ENCODE peak calls at places on chromosomes 6 and 20, in five cellular contexts. N is stomach, H is ovary, B is esophagus muscularis mucosa, O is A549. S is an unnamed sample.

GRCh38 chr6:37875561-37876309 is 56.2 kb downstream of the ZFAND3 start:
- DNase-seq in N (no peak), H (no peak), B (no peak), O (no peak), S (no peak)

GRCh38 chr20:63751471-63752271 is 12.1 kb downstream of the SLC2A4RG start:
- DNase-seq in N (no peak), H (peak; percentile 28), B (no peak), O (no peak), S (no peak)

GRCh38 chr6:138157986-138158638 is 3.6 kb upstream of the ARFGEF3 start:
- DNase-seq in N (no peak), H (no peak), B (no peak), O (no peak), S (no peak)

GRCh38 chr6:74931567-74931966 is 274.3 kb downstream of the COL12A1 start:
- DNase-seq in N (no peak), H (no peak), B (no peak), O (no peak), S (no peak)

GRCh38 chr6:69696273-69696672 is 100.5 kb downstream of the LMBRD1 start:
- DNase-seq in N (no peak), H (no peak), B (no peak), O (no peak), S (no peak)

GRCh38 chr6:113306552-113307145 is 550.5 kb upstream of the MARCKS start:
- DNase-seq in N (peak; percentile 87), H (peak; percentile 21), B (peak; percentile 93), O (peak; percentile 0), S (no peak)

GRCh38 chr6:154127638-154128037 is 88.6 kb downstream of the OPRM1 start:
- DNase-seq in N (no peak), H (no peak), B (no peak), O (no peak), S (no peak)

GRCh38 chr6:114169763-114170162 is 173.1 kb downstream of the HS3ST5 start:
- DNase-seq in N (no peak), H (no peak), B (no peak), O (no peak), S (no peak)

GRCh38 chr6:102813489-102814275 is 1420.2 kb downstream of the GRIK2 start:
- DNase-seq in N (no peak), H (no peak), B (no peak), O (no peak), S (no peak)

GRCh38 chr20:56245761-56246160 is 2.8 kb upstream of the MC3R start:
- DNase-seq in N (no peak), H (no peak), B (no peak), O (no peak), S (no peak)

GRCh38 chr20:51768759-51769517 is 748 bp upstream of the ATP9A start:
- DNase-seq in N (no peak), H (peak; percentile 34), B (no peak), O (no peak), S (no peak)
- H3K4me3 ChIP-seq in N (no peak overlapping the region), H (no peak overlapping the region), B (peak overlapping the region; percentile 94), O (peak overlapping the region; percentile 89), S (peak overlapping the region; percentile 19)

GRCh38 chr6:28078836-28079235 is 1.5 kb upstream of the ZNF165 start:
- DNase-seq in N (no peak), H (no peak), B (no peak), O (no peak), S (no peak)

GRCh38 chr6:28078050-28078449 is 2.3 kb upstream of the ZNF165 start:
- DNase-seq in N (no peak), H (no peak), B (no peak), O (no peak), S (no peak)

GRCh38 chr6:28082939-28083338 is 2.6 kb downstream of the ZNF165 start:
- DNase-seq in N (no peak), H (no peak), B (no peak), O (no peak), S (no peak)

GRCh38 chr6:28081486-28081751 is 1.1 kb downstream of the ZNF165 start:
- DNase-seq in N (no peak), H (no peak), B (no peak), O (no peak), S (no peak)

DNA sequence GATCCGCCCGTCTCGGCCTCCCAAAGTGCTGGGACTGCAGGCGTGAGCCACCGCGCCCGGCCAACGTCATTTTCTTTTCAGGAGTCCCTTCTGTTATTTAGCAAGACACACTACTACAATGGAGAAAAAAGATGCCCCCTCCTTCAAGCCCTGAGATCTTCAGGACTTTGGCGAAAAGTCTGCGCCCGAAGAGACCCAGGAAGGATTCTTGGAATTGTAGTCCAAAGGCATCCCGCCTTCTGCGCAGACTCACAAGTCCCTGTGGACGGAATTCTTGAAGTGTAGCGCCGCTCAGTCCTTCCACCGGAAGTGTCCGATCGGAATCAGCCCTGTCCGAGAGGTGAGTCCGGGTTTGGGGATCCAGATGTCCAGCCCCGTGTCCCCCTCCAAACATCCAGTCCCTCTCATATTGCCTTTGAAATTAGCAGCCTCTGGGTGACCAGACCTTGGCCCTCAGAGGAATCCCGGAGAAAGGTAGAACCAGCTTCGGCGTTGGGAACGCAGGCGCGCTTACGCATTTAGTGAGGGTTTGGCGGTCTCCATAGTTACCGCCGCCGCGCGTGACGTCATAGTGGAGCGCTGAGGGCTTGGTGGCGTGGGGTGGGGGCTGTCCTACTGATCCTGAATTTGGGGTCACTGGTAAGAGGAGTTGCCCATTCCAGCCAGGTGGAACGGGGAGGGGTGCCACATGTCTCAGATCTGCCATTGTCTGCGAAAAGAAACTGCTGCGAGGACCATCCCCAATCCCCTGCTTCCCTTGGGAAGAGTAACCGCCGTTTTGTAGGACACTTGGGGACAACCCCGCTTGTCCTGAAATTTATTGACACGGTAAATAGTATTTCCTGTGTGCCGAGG is 490 bp downstream of the ZNF165 start:
- DNase-seq in N (peak; percentile 95), H (peak; percentile 94), B (peak; percentile 99), O (peak; percentile 77), S (peak; percentile 97)
- TF ChIP-seq EP300 in N (no peak), H (no peak), B (no peak), O (no peak), S (no peak)

DNA sequence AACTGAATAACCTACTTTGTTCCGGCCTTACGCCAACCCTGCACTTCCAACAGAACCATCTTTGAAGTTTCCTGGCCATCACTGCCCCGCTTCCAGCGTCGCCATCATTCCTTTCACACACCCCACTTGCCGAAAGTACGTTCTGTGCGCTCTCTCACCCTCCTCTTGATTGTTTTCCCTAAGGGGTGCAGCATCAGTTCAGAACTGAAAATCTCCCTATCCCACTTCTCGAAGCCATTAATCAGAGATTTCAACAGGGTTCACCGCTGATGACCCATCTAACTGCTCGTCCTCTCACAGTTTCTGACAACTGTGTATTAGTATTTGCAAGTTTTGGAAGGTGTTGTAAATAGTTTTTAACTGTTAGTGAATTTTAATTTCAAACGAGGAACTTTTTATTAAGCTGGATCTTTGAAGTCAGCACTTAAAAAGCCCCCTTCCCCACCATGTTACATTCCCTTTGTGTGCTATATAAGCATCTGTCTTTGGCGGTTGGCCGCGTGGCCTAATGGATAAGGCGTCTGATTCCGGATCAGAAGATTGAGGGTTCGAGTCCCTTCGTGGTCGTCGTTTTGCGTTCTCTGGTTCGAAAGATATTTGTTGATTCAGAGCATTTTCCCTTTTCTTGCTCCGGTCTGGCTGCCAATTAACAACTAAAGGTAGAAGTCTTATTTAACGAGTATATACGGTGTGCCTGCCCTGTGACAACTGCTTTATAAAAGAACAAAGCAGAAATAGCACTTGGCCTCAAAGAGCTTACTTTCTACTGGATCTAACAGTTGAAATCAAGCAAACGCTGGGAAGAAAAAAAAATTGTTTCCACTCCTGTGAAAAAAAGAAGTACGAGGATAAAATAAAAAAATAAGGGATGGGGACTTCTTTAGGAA is 42.6 kb downstream of the TRIM27 start:
- DNase-seq in N (peak; percentile 61), H (peak; percentile 85), B (no peak), O (no peak), S (peak; percentile 38)
- H3K4me3 ChIP-seq in N (peak overlapping the region; percentile 48), H (peak overlapping the region; percentile 43), B (peak overlapping the region; percentile 63), O (peak overlapping the region; percentile 57), S (peak overlapping the region; percentile 29)

GRCh38 chr6:105459884-105460283 is 57.0 kb upstream of the PREP start:
- DNase-seq in N (no peak), H (no peak), B (no peak), O (peak; percentile 1), S (no peak)

GRCh38 chr6:105458552-105458951 is 55.7 kb upstream of the PREP start:
- DNase-seq in N (no peak), H (no peak), B (no peak), O (no peak), S (no peak)

GRCh38 chr6:105458061-105458460 is 55.2 kb upstream of the PREP start:
- DNase-seq in N (no peak), H (no peak), B (no peak), O (no peak), S (no peak)

GRCh38 chr6:105460860-105461259 is 58.0 kb upstream of the PREP start:
- DNase-seq in N (no peak), H (no peak), B (no peak), O (no peak), S (no peak)

GRCh38 chr6:105459049-105459448 is 56.2 kb upstream of the PREP start:
- DNase-seq in N (no peak), H (no peak), B (no peak), O (no peak), S (no peak)
- TF ChIP-seq EP300 in N (no peak), H (no peak), B (no peak), O (no peak), S (no peak)

GRCh38 chr20:47361268-47361665 is 4.8 kb upstream of the ZMYND8 start:
- DNase-seq in N (no peak), H (no peak), B (no peak), O (no peak), S (no peak)

GRCh38 chr20:47359533-47360206 is 3.2 kb upstream of the ZMYND8 start:
- DNase-seq in N (no peak), H (no peak), B (no peak), O (no peak), S (no peak)

GRCh38 chr20:47360207-47360488 is 3.6 kb upstream of the ZMYND8 start:
- DNase-seq in N (peak; percentile 54), H (no peak), B (no peak), O (peak; percentile 43), S (no peak)

GRCh38 chr20:47358672-47359532 is 2.4 kb upstream of the ZMYND8 start:
- DNase-seq in N (peak; percentile 91), H (peak; percentile 68), B (peak; percentile 95), O (peak; percentile 32), S (peak; percentile 91)

DNA sequence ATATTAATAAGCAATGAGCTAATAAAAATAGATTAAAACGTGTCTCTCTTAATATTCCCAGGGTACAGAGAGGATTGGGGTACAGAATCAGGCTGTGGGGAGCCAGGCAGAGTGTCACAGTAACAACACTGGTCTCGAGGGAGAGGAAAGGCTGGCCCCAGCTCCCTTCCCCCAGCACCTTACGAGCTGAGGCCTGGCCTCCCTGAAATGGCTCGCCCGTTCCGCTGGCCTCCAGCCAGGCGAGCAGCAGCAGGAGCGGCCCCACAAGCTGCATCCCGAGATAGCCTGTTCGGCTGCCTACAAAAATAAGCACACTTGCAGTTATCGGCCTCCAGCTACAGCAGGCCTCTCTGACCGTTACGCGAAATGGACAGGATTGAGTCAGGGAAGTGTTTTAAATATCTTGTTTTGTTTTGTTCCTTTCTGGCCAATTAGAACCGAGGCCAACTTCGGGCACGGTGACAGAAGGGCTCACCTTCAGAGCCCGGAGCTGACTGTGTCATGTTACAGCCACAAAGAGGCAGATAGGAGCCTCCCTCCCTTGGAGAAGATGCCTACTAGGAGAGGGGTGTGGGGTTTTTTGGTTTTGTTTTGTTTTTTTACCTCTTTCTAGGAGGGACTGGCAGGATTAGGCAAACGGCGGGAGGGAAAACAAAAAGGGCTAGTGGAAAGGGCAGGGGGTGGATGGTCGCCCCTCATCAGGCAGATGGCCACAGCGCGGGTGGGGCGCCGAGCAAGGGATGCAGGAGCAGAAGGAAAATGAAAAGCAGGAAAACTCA is 4.2 kb upstream of the ZMYND8 start:
- DNase-seq in N (peak; percentile 86), H (peak; percentile 91), B (peak; percentile 96), O (peak; percentile 51), S (peak; percentile 85)
- H3K4me3 ChIP-seq in N (no peak overlapping the region), H (no peak overlapping the region), B (peak overlapping the region; percentile 32), O (no peak overlapping the region), S (no peak overlapping the region)

S was measured in upper lobe of left lung.